ENCODE peak calls at places on chromosomes 1 and 21, in ten cellular contexts. F is stromal cell of bone marrow; Z is effector memory CD8-positive, alpha-beta T cell; T is LoVo; H is EH; W is retina; O is stimulated activated CD8-positive, alpha-beta memory T cell treated with anti-CD3 and anti-CD28 coated beads, Interleukin-7, amount 100 ng/mL, for 1 hour; E is fibroblast of lung; L is RWPE1; Y is Right ventricle myocardium superior. M is an unnamed sample.

GRCh38 chr1:98323396-98323795 is 338.1 kb upstream of the SNX7 start:
- DNase-seq in Z (no peak), L (peak; percentile 77), T (peak; percentile 56), H (peak; percentile 82), W (no peak), Y (no peak), O (no peak), F (peak; percentile 81), E (peak; percentile 87), M (no peak)

GRCh38 chr1:153629971-153630370 is 1.7 kb downstream of the S100A1 start:
- DNase-seq in H (no peak), O (no peak), Z (no peak), L (no peak), E (no peak), W (no peak), F (no peak), Y (peak; percentile 80), T (no peak), M (no peak)

GRCh38 chr1:223714849-223715709 is 2.7 kb downstream of the CAPN2 start:
- DNase-seq in E (peak; percentile 91), Y (no peak), F (peak; percentile 73), L (peak; percentile 94), O (no peak), W (no peak), T (peak; percentile 76), H (peak; percentile 90), Z (no peak), M (no peak)

GRCh38 chr1:247173431-247173830 is 1.6 kb upstream of the ZNF124 start:
- DNase-seq in F (no peak), W (no peak), L (no peak), O (no peak), Y (no peak), H (no peak), E (no peak), T (no peak), Z (no peak), M (no peak)

GRCh38 chr1:1959459-1959839 is 40.4 kb upstream of the TMEM52 start:
- DNase-seq in W (no peak), H (no peak), L (no peak), E (no peak), Z (no peak), O (no peak), T (no peak), Y (no peak), F (no peak), M (no peak)

GRCh38 chr1:172742599-172743500 is 83.9 kb downstream of the FASLG start:
- DNase-seq in T (peak; percentile 61), F (no peak), O (no peak), H (peak; percentile 56), Y (no peak), W (peak; percentile 20), Z (no peak), E (peak; percentile 68), L (peak; percentile 36), M (peak; percentile 62)

GRCh38 chr1:160646192-160646591 is 652 bp downstream of the SLAMF1 start:
- DNase-seq in H (no peak), Y (no peak), O (no peak), W (no peak), Z (no peak), L (no peak), F (no peak), T (no peak), E (no peak), M (no peak)

GRCh38 chr21:39079617-39080016 is 103.6 kb downstream of the PSMG1 start:
- DNase-seq in T (no peak), Y (peak; percentile 87), W (no peak), L (no peak), F (no peak), H (no peak), Z (no peak), E (peak; percentile 58), O (no peak), M (no peak)

GRCh38 chr21:34351786-34352241 is 12.0 kb upstream of the KCNE2 start:
- DNase-seq in E (peak; percentile 41), L (no peak), T (peak; percentile 67), H (peak; percentile 57), Y (peak; percentile 57), F (no peak), W (peak; percentile 80), Z (no peak), O (no peak), M (peak; percentile 4)

GRCh38 chr1:53340660-53341520 is 13.0 kb upstream of the LRP8 start:
- DNase-seq in Y (no peak), W (no peak), F (no peak), H (no peak), L (no peak), O (no peak), Z (no peak), T (no peak), E (no peak), M (no peak)

GRCh38 chr1:109306832-109307362 is at the start of gene MYBPHL:
- DNase-seq in L (no peak), O (no peak), F (no peak), W (no peak), H (no peak), Y (no peak), Z (no peak), T (no peak), E (no peak), M (no peak)

GRCh38 chr21:45763506-45763905 is 120.0 kb downstream of the PCBP3 start:
- DNase-seq in L (no peak), W (no peak), Y (no peak), H (no peak), F (no peak), T (no peak), E (no peak), O (no peak), Z (no peak), M (no peak)

GRCh38 chr1:219163401-219163954 is 10.2 kb upstream of the LYPLAL1 start:
- DNase-seq in Z (no peak), L (no peak), F (no peak), E (no peak), O (no peak), Y (no peak), W (no peak), H (no peak), T (no peak), M (no peak)

GRCh38 chr1:48051466-48052126 is 54.4 kb upstream of the TRABD2B start:
- DNase-seq in F (no peak), E (no peak), Z (no peak), W (no peak), O (no peak), L (peak; percentile 18), H (no peak), T (peak; percentile 45), Y (no peak), M (no peak)

GRCh38 chr1:66266756-66267155 is 267.2 kb upstream of the SGIP1 start:
- DNase-seq in Z (no peak), E (no peak), F (no peak), L (peak; percentile 24), H (peak; percentile 58), T (no peak), W (no peak), O (no peak), Y (no peak), M (no peak)

GRCh38 chr21:15804247-15804985 is 74.6 kb downstream of the USP25 start:
- DNase-seq in O (no peak), E (no peak), L (no peak), T (no peak), W (no peak), Z (no peak), H (no peak), F (no peak), Y (no peak), M (no peak)

GRCh38 chr1:51877434-51878306 is 857 bp downstream of the NRDC start:
- DNase-seq in H (peak; percentile 54), L (peak; percentile 12), O (no peak), E (peak; percentile 38), Z (no peak), F (no peak), T (peak; percentile 9), W (no peak), Y (no peak), M (no peak)

GRCh38 chr1:222754386-222755139 is 17.6 kb downstream of the FAM177B start:
- DNase-seq in T (no peak), F (peak; percentile 87), L (peak; percentile 67), Z (no peak), O (no peak), W (no peak), E (peak; percentile 96), H (peak; percentile 98), Y (peak; percentile 73), M (no peak)

GRCh38 chr1:202113690-202114300 is 8.9 kb upstream of the GPR37L1 start:
- DNase-seq in L (no peak), Y (no peak), F (no peak), H (no peak), W (no peak), T (peak; percentile 40), Z (no peak), E (no peak), O (no peak), M (no peak)

GRCh38 chr1:20739225-20739624 is 6.7 kb upstream of the SH2D5 start:
- DNase-seq in O (no peak), W (no peak), F (peak; percentile 31), L (peak; percentile 34), Z (no peak), Y (no peak), E (peak; percentile 31), T (no peak), H (peak; percentile 92), M (no peak)

GRCh38 chr21:46124926-46125845 is 27.3 kb downstream of the COL6A2 start:
- DNase-seq in L (no peak), T (no peak), O (no peak), Z (no peak), W (no peak), Y (peak; percentile 50), F (no peak), H (no peak), E (no peak), M (no peak)

GRCh38 chr1:182015360-182015759 is 46.2 kb downstream of the ZNF648 start:
- DNase-seq in O (no peak), T (no peak), Y (no peak), W (no peak), E (no peak), F (no peak), Z (no peak), L (no peak), H (no peak), M (no peak)

GRCh38 chr21:36211660-36212512 is 55.3 kb downstream of the DOP1B start:
- DNase-seq in F (peak; percentile 84), H (peak; percentile 93), T (no peak), W (no peak), Y (no peak), L (peak; percentile 71), O (no peak), E (peak; percentile 85), Z (no peak), M (no peak)

GRCh38 chr21:31509108-31510017 is 150.1 kb upstream of the SOD1 start:
- DNase-seq in L (peak; percentile 81), F (no peak), W (no peak), O (peak; percentile 56), E (no peak), Y (no peak), Z (peak; percentile 41), H (no peak), T (peak; percentile 31), M (peak; percentile 62)

GRCh38 chr1:27436204-27437159 is 44.1 kb downstream of the GPR3 start:
- DNase-seq in T (peak; percentile 83), Z (no peak), L (peak; percentile 67), H (peak; percentile 81), O (no peak), Y (no peak), W (no peak), F (peak; percentile 52), E (peak; percentile 74), M (no peak)

GRCh38 chr1:230986976-230987375 is 8.1 kb downstream of the ARV1 start:
- DNase-seq in F (no peak), L (peak; percentile 65), Z (no peak), T (no peak), O (no peak), E (no peak), H (peak; percentile 83), W (no peak), Y (no peak), M (no peak)

GRCh38 chr1:223706077-223706988 is 6.0 kb upstream of the CAPN2 start:
- DNase-seq in Z (no peak), E (peak; percentile 98), W (no peak), T (peak; percentile 33), O (no peak), H (peak; percentile 93), L (no peak), F (peak; percentile 79), Y (no peak), M (no peak)

GRCh38 chr1:244231572-244232315 is 180.7 kb downstream of the ZBTB18 start:
- DNase-seq in W (peak; percentile 65), Z (no peak), Y (no peak), F (no peak), L (no peak), E (no peak), O (no peak), H (peak; percentile 68), T (no peak), M (no peak)

M was measured in CD4-positive, CD25-positive, alpha-beta regulatory T cell.